ENCODE peak calls at places on chromosomes 4 and X, in six cellular contexts. One of them, this sample, is unnamed.

GRCh38 chr4:134078230-134078914 is 123.2 kb downstream of the PABPC4L start:
- DNase-seq in A673: no peak
- DNase-seq in cardiac muscle cell: peak; percentile 3
- DNase-seq in psoas muscle: no peak
- DNase-seq in mammary epithelial cell: no peak
- DNase-seq in brain microvascular endothelial cell: no peak
- DNase-seq in this sample: no peak

GRCh38 chrX:20488473-20488872 is 221.8 kb upstream of the RPS6KA3 start:
- DNase-seq in A673: no peak
- DNase-seq in cardiac muscle cell: no peak
- DNase-seq in psoas muscle: no peak
- DNase-seq in mammary epithelial cell: no peak
- DNase-seq in brain microvascular endothelial cell: no peak
- DNase-seq in this sample: no peak

GRCh38 chr4:9999956-10000551 is 21.2 kb downstream of the SLC2A9 start:
- DNase-seq in A673: no peak
- DNase-seq in cardiac muscle cell: no peak
- DNase-seq in psoas muscle: no peak
- DNase-seq in mammary epithelial cell: peak; percentile 75
- DNase-seq in brain microvascular endothelial cell: peak; percentile 51
- DNase-seq in this sample: no peak

GRCh38 chr4:53067125-53067802 is 205.1 kb downstream of the RASL11B start:
- DNase-seq in A673: no peak
- DNase-seq in cardiac muscle cell: no peak
- DNase-seq in psoas muscle: no peak
- DNase-seq in mammary epithelial cell: no peak
- DNase-seq in brain microvascular endothelial cell: no peak
- DNase-seq in this sample: peak; percentile 2

GRCh38 chr4:183912585-183912984 is 7.5 kb downstream of the STOX2 start:
- DNase-seq in A673: no peak
- DNase-seq in cardiac muscle cell: peak; percentile 38
- DNase-seq in psoas muscle: no peak
- DNase-seq in mammary epithelial cell: peak; percentile 73
- DNase-seq in brain microvascular endothelial cell: no peak
- DNase-seq in this sample: no peak

GRCh38 chr4:183204793-183205192 is 105.7 kb downstream of the WWC2 start:
- DNase-seq in A673: no peak
- DNase-seq in cardiac muscle cell: no peak
- DNase-seq in psoas muscle: no peak
- DNase-seq in mammary epithelial cell: no peak
- DNase-seq in brain microvascular endothelial cell: no peak
- DNase-seq in this sample: no peak

GRCh38 chr4:16226816-16227461 is 668 bp upstream of the TAPT1 start:
- DNase-seq in A673: peak; percentile 50
- DNase-seq in cardiac muscle cell: peak; percentile 41
- DNase-seq in psoas muscle: peak; percentile 87
- DNase-seq in mammary epithelial cell: peak; percentile 34
- DNase-seq in brain microvascular endothelial cell: peak; percentile 7
- DNase-seq in this sample: peak; percentile 67

GRCh38 chrX:373641-374471 is 12.9 kb downstream of the PPP2R3B start:
- DNase-seq in A673: peak; percentile 24
- DNase-seq in cardiac muscle cell: peak; percentile 30
- DNase-seq in psoas muscle: peak; percentile 81
- DNase-seq in mammary epithelial cell: peak; percentile 49
- DNase-seq in brain microvascular endothelial cell: no peak
- DNase-seq in this sample: no peak

GRCh38 chrX:69262036-69262905 is 97.0 kb upstream of the PJA1 start:
- DNase-seq in A673: no peak
- DNase-seq in cardiac muscle cell: peak; percentile 91
- DNase-seq in psoas muscle: no peak
- DNase-seq in mammary epithelial cell: peak; percentile 42
- DNase-seq in brain microvascular endothelial cell: no peak
- DNase-seq in this sample: no peak

GRCh38 chr4:73156394-73156793 is 86.9 kb upstream of the COX18 start:
- DNase-seq in A673: no peak
- DNase-seq in cardiac muscle cell: no peak
- DNase-seq in psoas muscle: no peak
- DNase-seq in mammary epithelial cell: no peak
- DNase-seq in brain microvascular endothelial cell: no peak
- DNase-seq in this sample: no peak

GRCh38 chr4:25861951-25862410 is 807 bp downstream of the SEL1L3 start:
- DNase-seq in A673: peak; percentile 50
- DNase-seq in cardiac muscle cell: peak; percentile 46
- DNase-seq in psoas muscle: no peak
- DNase-seq in mammary epithelial cell: no peak
- DNase-seq in brain microvascular endothelial cell: no peak
- DNase-seq in this sample: peak; percentile 78

GRCh38 chrX:80572636-80573035 is 152.4 kb downstream of the TENT5D start:
- DNase-seq in A673: no peak
- DNase-seq in cardiac muscle cell: no peak
- DNase-seq in psoas muscle: no peak
- DNase-seq in mammary epithelial cell: no peak
- DNase-seq in brain microvascular endothelial cell: no peak
- DNase-seq in this sample: no peak

GRCh38 chrX:118569676-118570075 is 74.1 kb downstream of the DOCK11 start:
- DNase-seq in A673: no peak
- DNase-seq in cardiac muscle cell: peak; percentile 11
- DNase-seq in psoas muscle: no peak
- DNase-seq in mammary epithelial cell: peak; percentile 13
- DNase-seq in brain microvascular endothelial cell: no peak
- DNase-seq in this sample: peak; percentile 19

GRCh38 chrX:39560285-39560684 is 537.5 kb downstream of the BCOR start:
- DNase-seq in A673: no peak
- DNase-seq in cardiac muscle cell: no peak
- DNase-seq in psoas muscle: no peak
- DNase-seq in mammary epithelial cell: no peak
- DNase-seq in brain microvascular endothelial cell: no peak
- DNase-seq in this sample: no peak

GRCh38 chr4:122151982-122152698 is at the start of gene BLTP1:
- DNase-seq in A673: peak; percentile 87
- DNase-seq in cardiac muscle cell: peak; percentile 85
- DNase-seq in psoas muscle: peak; percentile 94
- DNase-seq in mammary epithelial cell: peak; percentile 76
- DNase-seq in brain microvascular endothelial cell: peak; percentile 73
- DNase-seq in this sample: peak; percentile 95

GRCh38 chr4:122152699-122153328 is 683 bp downstream of the BLTP1 start:
- DNase-seq in A673: peak; percentile 16
- DNase-seq in cardiac muscle cell: peak; percentile 40
- DNase-seq in psoas muscle: peak; percentile 60
- DNase-seq in mammary epithelial cell: peak; percentile 32
- DNase-seq in brain microvascular endothelial cell: peak; percentile 9
- DNase-seq in this sample: peak; percentile 72

GRCh38 chr4:122150896-122151295 is 1.2 kb upstream of the BLTP1 start:
- DNase-seq in A673: no peak
- DNase-seq in cardiac muscle cell: no peak
- DNase-seq in psoas muscle: no peak
- DNase-seq in mammary epithelial cell: no peak
- DNase-seq in brain microvascular endothelial cell: no peak
- DNase-seq in this sample: peak; percentile 52

DNA sequence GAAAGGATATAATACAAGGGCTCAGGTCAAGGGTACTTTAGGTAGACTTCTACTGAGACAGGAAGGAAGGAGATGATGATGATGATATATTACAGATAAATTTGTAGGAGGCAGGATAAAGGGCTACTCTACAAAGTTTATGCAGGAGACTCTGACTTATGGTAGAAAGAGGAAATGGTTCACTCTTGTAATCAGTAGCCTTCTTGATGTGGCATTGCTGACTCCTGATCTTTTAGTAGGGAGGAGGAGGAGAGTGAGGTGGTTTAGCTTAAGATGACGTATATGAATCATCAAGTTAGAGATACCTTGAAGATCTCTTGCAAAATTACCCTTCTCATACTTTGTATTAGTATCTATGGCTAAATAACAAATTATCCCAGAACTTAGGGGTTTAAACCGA is 4.7 kb downstream of the BLTP1 start:
- DNase-seq in A673: no peak
- DNase-seq in cardiac muscle cell: peak; percentile 2
- DNase-seq in psoas muscle: no peak
- DNase-seq in mammary epithelial cell: no peak
- DNase-seq in brain microvascular endothelial cell: no peak
- DNase-seq in this sample: no peak
- H3K27me3 ChIP-seq in A673: no peaks in the 10 kb centered on the region
- H3K27me3 ChIP-seq in cardiac muscle cell: no peaks in the 10 kb centered on the region
- H3K27me3 ChIP-seq in psoas muscle: no peaks in the 10 kb centered on the region
- H3K27me3 ChIP-seq in mammary epithelial cell: no peaks in the 10 kb centered on the region
- H3K27me3 ChIP-seq in brain microvascular endothelial cell: no peaks in the 10 kb centered on the region
- H3K27me3 ChIP-seq in this sample: no peaks in the 10 kb centered on the region

DNA sequence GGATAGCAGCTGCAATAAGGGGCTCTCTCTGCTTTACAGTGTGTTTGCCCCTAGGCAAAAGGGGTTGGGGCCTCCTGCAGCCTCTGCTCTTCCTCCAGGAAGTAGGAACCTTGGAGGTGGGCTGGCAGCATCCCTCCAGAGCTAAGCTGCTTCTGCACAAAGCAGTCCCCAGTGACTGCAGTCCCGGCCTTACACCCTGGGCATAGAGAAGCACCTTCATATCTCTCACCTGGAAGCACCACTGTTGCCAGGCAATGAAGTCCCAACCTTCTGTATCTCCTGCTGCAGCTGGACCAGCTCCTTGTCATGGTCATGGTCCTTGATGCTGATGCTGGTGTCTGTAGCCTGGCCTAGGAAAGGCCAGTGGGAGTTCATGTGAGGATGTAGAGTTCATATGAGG is 171.1 kb upstream of the TET2 start:
- DNase-seq in A673: no peak
- DNase-seq in cardiac muscle cell: no peak
- DNase-seq in psoas muscle: no peak
- DNase-seq in mammary epithelial cell: no peak
- DNase-seq in brain microvascular endothelial cell: no peak
- DNase-seq in this sample: no peak
- H3K27me3 ChIP-seq in A673: no peaks in the 10 kb centered on the region
- H3K27me3 ChIP-seq in cardiac muscle cell: no peaks in the 10 kb centered on the region
- H3K27me3 ChIP-seq in psoas muscle: no peaks in the 10 kb centered on the region
- H3K27me3 ChIP-seq in mammary epithelial cell: no peaks in the 10 kb centered on the region
- H3K27me3 ChIP-seq in brain microvascular endothelial cell: no peaks in the 10 kb centered on the region
- H3K27me3 ChIP-seq in this sample: no peaks in the 10 kb centered on the region

GRCh38 chrX:41526268-41526667 is 79.1 kb downstream of the NYX start:
- DNase-seq in A673: no peak
- DNase-seq in cardiac muscle cell: no peak
- DNase-seq in psoas muscle: no peak
- DNase-seq in mammary epithelial cell: no peak
- DNase-seq in brain microvascular endothelial cell: no peak
- DNase-seq in this sample: no peak

GRCh38 chrX:41530082-41530481 is 82.9 kb downstream of the NYX start:
- DNase-seq in A673: no peak
- DNase-seq in cardiac muscle cell: no peak
- DNase-seq in psoas muscle: no peak
- DNase-seq in mammary epithelial cell: no peak
- DNase-seq in brain microvascular endothelial cell: no peak
- DNase-seq in this sample: no peak

GRCh38 chrX:41528784-41529183 is 81.6 kb downstream of the NYX start:
- DNase-seq in A673: no peak
- DNase-seq in cardiac muscle cell: no peak
- DNase-seq in psoas muscle: no peak
- DNase-seq in mammary epithelial cell: no peak
- DNase-seq in brain microvascular endothelial cell: no peak
- DNase-seq in this sample: no peak

GRCh38 chrX:41529221-41529620 is 82.1 kb downstream of the NYX start:
- DNase-seq in A673: no peak
- DNase-seq in cardiac muscle cell: no peak
- DNase-seq in psoas muscle: no peak
- DNase-seq in mammary epithelial cell: no peak
- DNase-seq in brain microvascular endothelial cell: no peak
- DNase-seq in this sample: no peak

DNA sequence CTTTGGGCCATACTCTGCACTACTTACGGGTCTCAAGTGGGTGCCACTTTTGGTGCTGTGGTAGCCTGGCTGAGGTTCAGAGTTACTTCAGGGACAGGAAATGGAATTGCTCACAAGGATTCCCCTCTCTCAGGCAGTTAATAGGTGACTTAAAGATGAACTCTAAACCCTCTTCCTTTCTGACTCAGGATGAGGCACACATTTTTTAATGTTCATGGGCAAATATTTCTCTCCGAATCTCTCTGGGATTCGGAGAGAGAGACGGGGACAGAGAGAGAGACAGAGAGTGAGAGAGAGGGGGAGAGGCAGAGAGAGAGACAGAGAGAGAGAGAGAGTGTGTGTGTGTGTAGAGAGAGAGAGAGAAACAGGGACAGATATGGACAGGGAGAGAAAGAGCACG is 79.8 kb downstream of the NYX start:
- DNase-seq in A673: no peak
- DNase-seq in cardiac muscle cell: no peak
- DNase-seq in psoas muscle: no peak
- DNase-seq in mammary epithelial cell: peak; percentile 23
- DNase-seq in brain microvascular endothelial cell: peak; percentile 31
- DNase-seq in this sample: no peak
- H3K27me3 ChIP-seq in A673: no peaks in the 10 kb centered on the region
- H3K27me3 ChIP-seq in cardiac muscle cell: no peaks in the 10 kb centered on the region
- H3K27me3 ChIP-seq in psoas muscle: peaks cover 43% of the 10 kb centered on the region
- H3K27me3 ChIP-seq in mammary epithelial cell: no peaks in the 10 kb centered on the region
- H3K27me3 ChIP-seq in brain microvascular endothelial cell: no peaks in the 10 kb centered on the region
- H3K27me3 ChIP-seq in this sample: no peaks in the 10 kb centered on the region

GRCh38 chr4:3462790-3463415 is at the start of gene DOK7:
- DNase-seq in A673: no peak
- DNase-seq in cardiac muscle cell: no peak
- DNase-seq in psoas muscle: peak; percentile 87
- DNase-seq in mammary epithelial cell: no peak
- DNase-seq in brain microvascular endothelial cell: no peak
- DNase-seq in this sample: no peak
- H3K27me3 ChIP-seq in A673: no peaks in the 10 kb centered on the region
- H3K27me3 ChIP-seq in cardiac muscle cell: no peaks in the 10 kb centered on the region
- H3K27me3 ChIP-seq in psoas muscle: no peaks in the 10 kb centered on the region
- H3K27me3 ChIP-seq in mammary epithelial cell: no peaks in the 10 kb centered on the region
- H3K27me3 ChIP-seq in brain microvascular endothelial cell: peaks cover 23% of the 10 kb centered on the region
- H3K27me3 ChIP-seq in this sample: no peaks in the 10 kb centered on the region

GRCh38 chrX:108734426-108734825 is 1.9 kb downstream of the IRS4 start:
- DNase-seq in A673: no peak
- DNase-seq in cardiac muscle cell: no peak
- DNase-seq in psoas muscle: no peak
- DNase-seq in mammary epithelial cell: no peak
- DNase-seq in brain microvascular endothelial cell: no peak
- DNase-seq in this sample: no peak
- H3K27me3 ChIP-seq in A673: peaks cover 85% of the 10 kb centered on the region
- H3K27me3 ChIP-seq in cardiac muscle cell: peaks cover 79% of the 10 kb centered on the region
- H3K27me3 ChIP-seq in psoas muscle: peaks cover 97% of the 10 kb centered on the region
- H3K27me3 ChIP-seq in mammary epithelial cell: peaks cover 42% of the 10 kb centered on the region
- H3K27me3 ChIP-seq in brain microvascular endothelial cell: peaks cover 33% of the 10 kb centered on the region
- H3K27me3 ChIP-seq in this sample: no peaks in the 10 kb centered on the region

GRCh38 chr4:823761-824460 is 2.0 kb downstream of the CPLX1 start:
- DNase-seq in A673: no peak
- DNase-seq in cardiac muscle cell: no peak
- DNase-seq in psoas muscle: peak; percentile 26
- DNase-seq in mammary epithelial cell: no peak
- DNase-seq in brain microvascular endothelial cell: no peak
- DNase-seq in this sample: no peak
- H3K27me3 ChIP-seq in A673: peaks cover 15% of the 10 kb centered on the region
- H3K27me3 ChIP-seq in cardiac muscle cell: peaks cover 96% of the 10 kb centered on the region
- H3K27me3 ChIP-seq in psoas muscle: peaks cover 90% of the 10 kb centered on the region
- H3K27me3 ChIP-seq in mammary epithelial cell: peaks cover 34% of the 10 kb centered on the region
- H3K27me3 ChIP-seq in brain microvascular endothelial cell: peaks cover 54% of the 10 kb centered on the region
- H3K27me3 ChIP-seq in this sample: no peaks in the 10 kb centered on the region

GRCh38 chr4:82814034-82814433 is 15.4 kb upstream of the SCD5 start:
- DNase-seq in A673: no peak
- DNase-seq in cardiac muscle cell: no peak
- DNase-seq in psoas muscle: no peak
- DNase-seq in mammary epithelial cell: no peak
- DNase-seq in brain microvascular endothelial cell: no peak
- DNase-seq in this sample: no peak
- H3K27me3 ChIP-seq in A673: no peaks in the 10 kb centered on the region
- H3K27me3 ChIP-seq in cardiac muscle cell: no peaks in the 10 kb centered on the region
- H3K27me3 ChIP-seq in psoas muscle: no peaks in the 10 kb centered on the region
- H3K27me3 ChIP-seq in mammary epithelial cell: no peaks in the 10 kb centered on the region
- H3K27me3 ChIP-seq in brain microvascular endothelial cell: no peaks in the 10 kb centered on the region
- H3K27me3 ChIP-seq in this sample: no peaks in the 10 kb centered on the region

This sample was measured in Karpas-422.